ENCODE peak calls at places on chromosomes 2 and 18, in eight cellular contexts. T, F, Y, R, I, H, V and K are unnamed samples.

GRCh38 chr2:8090748-8091700 is 590.8 kb upstream of the ID2 start:
- DNase-seq in R (peak), F (no peak), V (peak), H (peak), Y (peak), T (no peak), I (no peak), K (peak)

GRCh38 chr2:127597046-127597983 is 48.6 kb upstream of the GPR17 start:
- DNase-seq in T (peak), Y (no peak), F (no peak), V (no peak), I (no peak), H (no peak), R (no peak), K (no peak)

GRCh38 chr2:142536501-142536900 is 341.0 kb upstream of the KYNU start:
- DNase-seq in T (no peak), V (no peak), R (no peak), F (no peak), Y (no peak), H (no peak), I (no peak), K (no peak)

GRCh38 chr2:96147593-96148201 is 2.5 kb upstream of the DUSP2 start:
- DNase-seq in H (no peak), Y (no peak), I (no peak), F (no peak), R (no peak), V (no peak), T (no peak), K (no peak)

GRCh38 chr2:20148841-20149702 is 75.9 kb downstream of the SDC1 start:
- DNase-seq in V (peak), I (no peak), T (no peak), H (no peak), F (no peak), R (no peak), Y (no peak), K (peak)

GRCh38 chr2:126859631-126860030 is 39.1 kb upstream of the TEX51 start:
- DNase-seq in R (no peak), T (no peak), I (no peak), V (no peak), Y (no peak), H (no peak), F (no peak), K (peak)

GRCh38 chr18:79422022-79422782 is 26.5 kb downstream of the NFATC1 start:
- DNase-seq in V (no peak), Y (no peak), R (peak), F (no peak), H (no peak), I (no peak), T (no peak), K (peak)

GRCh38 chr2:28475088-28475580 is 20.7 kb upstream of the PLB1 start:
- DNase-seq in F (no peak), V (no peak), H (no peak), I (no peak), Y (no peak), R (no peak), T (no peak), K (no peak)

GRCh38 chr2:29663266-29663665 is 258.1 kb downstream of the ALK start:
- DNase-seq in T (no peak), F (no peak), Y (no peak), R (no peak), I (no peak), V (no peak), H (no peak), K (no peak)

GRCh38 chr2:172558372-172558771 is 2.5 kb downstream of the PDK1 start:
- DNase-seq in H (no peak), R (no peak), T (no peak), V (no peak), I (no peak), F (no peak), Y (no peak), K (no peak)

GRCh38 chr2:8572712-8573233 is 109.1 kb upstream of the ID2 start:
- DNase-seq in H (no peak), V (no peak), R (no peak), T (peak), F (no peak), I (no peak), Y (no peak), K (peak)

GRCh38 chr2:193847140-193847539 is 1652.4 kb upstream of the TMEFF2 start:
- DNase-seq in T (no peak), V (no peak), I (no peak), Y (no peak), R (no peak), F (no peak), H (no peak), K (no peak)

GRCh38 chr2:170170281-170171035 is 7.5 kb upstream of the MYO3B start:
- DNase-seq in H (no peak), R (no peak), F (no peak), T (no peak), V (no peak), Y (no peak), I (no peak), K (no peak)

GRCh38 chr2:173354073-173354600 is 535 bp upstream of the CDCA7 start:
- DNase-seq in F (no peak), R (no peak), V (no peak), Y (no peak), T (no peak), H (no peak), I (no peak), K (no peak)

GRCh38 chr2:59919579-59919978 is 633.9 kb downstream of the BCL11A start:
- DNase-seq in F (no peak), H (no peak), R (no peak), V (no peak), Y (no peak), I (no peak), T (no peak), K (no peak)

GRCh38 chr2:240622631-240623235 is 2.5 kb upstream of the GPR35 start:
- DNase-seq in F (no peak), T (peak), I (no peak), R (no peak), H (no peak), V (peak), Y (no peak), K (no peak)

GRCh38 chr2:37350034-37350433 is 5.6 kb downstream of the QPCT start:
- DNase-seq in F (no peak), H (no peak), Y (no peak), T (no peak), I (no peak), V (peak), R (no peak), K (no peak)

GRCh38 chr18:4063545-4063944 is 391.6 kb downstream of the DLGAP1 start:
- DNase-seq in R (no peak), Y (no peak), F (no peak), T (no peak), H (no peak), I (no peak), V (no peak), K (no peak)

GRCh38 chr2:57696016-57696415 is 350.6 kb upstream of the VRK2 start:
- DNase-seq in F (no peak), I (no peak), R (no peak), Y (peak), V (no peak), T (no peak), H (no peak), K (no peak)

GRCh38 chr2:119282139-119282965 is 58.7 kb downstream of the STEAP3 start:
- DNase-seq in I (no peak), H (no peak), R (no peak), Y (no peak), T (no peak), F (no peak), V (no peak), K (no peak)

DNA sequence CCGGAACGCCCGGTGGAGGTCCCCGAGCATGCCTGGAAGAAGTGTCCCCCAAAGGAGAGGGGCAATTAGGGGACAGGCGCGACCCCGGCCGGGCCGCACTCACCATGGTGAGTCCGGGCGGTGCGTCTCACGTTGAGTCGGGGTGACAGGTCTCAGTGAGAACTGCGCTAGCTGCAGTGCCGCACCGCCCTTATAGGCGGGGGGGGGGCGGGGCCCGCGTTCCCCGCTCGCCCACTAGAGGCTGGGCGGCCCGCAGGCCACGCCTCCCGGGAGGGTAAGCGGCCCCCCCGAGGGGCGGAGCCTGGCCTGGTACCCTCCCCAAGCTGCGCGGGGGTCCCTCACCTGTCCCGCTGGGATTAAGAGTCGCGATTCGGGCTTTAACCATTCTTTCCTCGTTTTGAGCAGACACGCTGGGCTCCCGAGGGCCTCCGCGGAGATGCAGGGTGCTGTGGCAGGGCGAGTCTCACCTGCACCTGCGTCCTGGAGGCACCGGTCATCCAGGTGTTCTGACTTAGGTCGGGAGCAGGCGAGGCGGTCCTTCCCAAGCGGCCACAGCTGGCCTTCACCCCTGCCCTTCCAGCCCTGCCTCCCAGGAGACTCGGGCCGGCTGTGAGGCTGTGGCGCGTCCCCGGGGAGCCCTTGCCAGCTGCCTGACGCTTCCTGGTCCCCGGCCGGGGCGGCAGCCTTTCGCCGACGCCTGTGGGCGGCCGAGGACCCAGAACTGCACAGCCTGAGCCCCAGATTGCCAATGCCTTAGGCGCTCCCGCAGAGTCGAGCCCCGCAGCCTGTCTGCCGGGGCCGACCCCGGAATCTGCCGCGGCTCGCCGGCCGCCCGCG is at the start of gene TUBA4A:
- DNase-seq in T (peak), I (peak), V (peak), H (peak), F (peak), Y (peak), R (peak), K (peak)
- TF ChIP-seq POLR2A in T (no peak), I (peak), V (peak), H (peak), F (no peak), Y (peak), R (peak), K (no peak)

GRCh38 chr2:71130325-71131260 is at the start of gene MPHOSPH10:
- DNase-seq in V (peak), F (peak), Y (peak), I (peak), R (peak), H (peak), T (peak), K (peak)
- TF ChIP-seq CTCF in V (no peak), F (peak), Y (no peak), I (no peak), R (peak), H (no peak), T (no peak), K (no peak)

DNA sequence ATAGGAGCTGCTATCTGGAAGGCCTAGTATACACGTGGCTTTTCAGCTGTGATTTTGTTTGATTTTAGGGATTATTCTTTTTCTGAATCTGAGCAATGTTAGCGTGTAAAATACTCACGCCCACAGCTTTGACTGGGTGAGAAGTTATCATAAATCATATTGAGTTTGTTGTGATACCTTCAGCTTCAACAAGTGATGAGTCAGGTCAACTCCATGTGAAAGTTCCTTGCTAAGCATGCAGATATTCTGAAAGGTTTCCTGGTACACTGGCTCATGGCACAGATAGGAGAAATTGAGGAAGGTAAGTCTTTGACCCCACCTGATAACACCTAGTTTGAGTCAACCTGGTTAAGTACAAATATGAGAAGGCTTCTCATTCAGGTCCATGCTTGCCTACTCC is at the start of gene GKN1:
- DNase-seq in I (no peak), Y (no peak), F (no peak), H (no peak), T (no peak), R (no peak), V (no peak), K (no peak)
- H3K4me3 ChIP-seq in I (no peak), Y (no peak), F (no peak), H (no peak), T (peak), R (no peak), V (no peak), K (no peak)

GRCh38 chr2:239266436-239266770 is 134.4 kb downstream of the HDAC4 start:
- DNase-seq in R (no peak), H (no peak), I (no peak), F (no peak), T (peak), V (no peak), Y (no peak), K (no peak)

GRCh38 chr2:239266779-239267410 is 133.9 kb downstream of the HDAC4 start:
- DNase-seq in H (no peak), V (no peak), I (peak), F (no peak), R (no peak), Y (no peak), T (peak), K (peak)

GRCh38 chr2:239268082-239268481 is 132.7 kb downstream of the HDAC4 start:
- DNase-seq in T (peak), F (no peak), Y (no peak), I (peak), V (peak), H (no peak), R (no peak), K (no peak)

GRCh38 chr2:239268549-239268948 is 132.3 kb downstream of the HDAC4 start:
- DNase-seq in V (no peak), I (no peak), F (no peak), R (no peak), H (no peak), T (peak), Y (no peak), K (no peak)

DNA sequence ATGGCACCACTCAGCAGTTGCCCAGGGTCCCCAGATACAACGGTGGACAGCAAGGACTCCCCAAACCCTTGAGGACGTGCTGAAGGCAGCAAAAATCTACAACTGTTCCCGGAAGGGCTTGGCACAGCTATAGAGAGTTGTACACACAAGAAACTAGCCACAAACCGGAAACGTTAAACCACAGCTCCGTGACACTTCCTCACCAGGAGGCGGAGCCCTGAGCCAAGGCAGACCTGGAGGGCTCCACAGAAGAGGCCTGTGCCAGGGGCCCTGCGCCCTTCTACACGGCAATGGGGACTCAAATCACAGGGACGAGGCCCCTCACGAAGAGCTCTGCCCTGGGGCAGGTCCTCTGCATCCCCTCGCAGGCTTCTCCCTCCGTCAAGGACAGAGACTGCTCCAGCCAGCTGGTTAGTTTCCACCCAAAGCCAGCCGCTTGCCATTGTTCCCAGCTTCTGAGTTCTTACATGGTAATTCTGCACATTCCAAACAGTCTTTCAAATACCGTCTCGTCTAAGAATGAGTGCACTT is 133.3 kb downstream of the HDAC4 start:
- DNase-seq in H (no peak), T (peak), V (peak), F (no peak), I (peak), R (no peak), Y (peak), K (peak)
- TF ChIP-seq POLR2A in H (peak), T (no peak), V (no peak), F (no peak), I (no peak), R (no peak), Y (no peak), K (no peak)